ENCODE peak calls at places on chromosomes 6 and 20, in four cellular contexts. J, T, O and F are unnamed samples.

GRCh38 chr6:9647599-9647998 is 767.3 kb downstream of the TFAP2A start:
- DNase-seq in T (no peak), O (no peak), J (no peak), F (no peak)

GRCh38 chr6:53793318-53793975 is 1.4 kb upstream of the LRRC1 start:
- DNase-seq in O (peak), J (peak), T (peak), F (peak)

GRCh38 chr6:136290406-136291010 is 862 bp upstream of the BCLAF1 start:
- DNase-seq in T (peak), O (peak), J (no peak), F (peak)

GRCh38 chr6:34205466-34205865 is 31.2 kb upstream of the HMGA1 start:
- DNase-seq in T (peak), J (no peak), O (no peak), F (no peak)

GRCh38 chr6:1895721-1896120 is 286.0 kb downstream of the FOXC1 start:
- DNase-seq in T (no peak), O (no peak), J (no peak), F (no peak)

GRCh38 chr6:102085257-102085656 is 691.7 kb downstream of the GRIK2 start:
- DNase-seq in O (no peak), T (no peak), J (no peak), F (no peak)

GRCh38 chr6:108331982-108332381 is 37.1 kb downstream of the AFG1L start:
- DNase-seq in T (no peak), J (no peak), O (no peak), F (no peak)

GRCh38 chr6:146984251-146984924 is 219.8 kb upstream of the STXBP5 start:
- DNase-seq in T (no peak), J (no peak), O (no peak), F (no peak)

GRCh38 chr6:82097676-82098075 is 149.9 kb downstream of the IBTK start:
- DNase-seq in T (no peak), O (no peak), J (no peak), F (no peak)

GRCh38 chr20:62607366-62608217 is 34.7 kb upstream of the SLCO4A1 start:
- DNase-seq in J (no peak), O (peak), T (peak), F (no peak)

GRCh38 chr20:61537239-61537638 is 285.2 kb downstream of the CDH4 start:
- DNase-seq in O (no peak), J (no peak), T (peak), F (no peak)

GRCh38 chr6:151452750-151453427 is 963 bp upstream of the RMND1 start:
- DNase-seq in J (no peak), T (no peak), O (peak), F (no peak)